ENCODE peak calls at places on chromosome 7, in nine cellular contexts. E is transverse colon, O is SK-N-SH, I is sigmoid colon, B is tibial nerve, N is HepG2, Q is A549, C is ovary, A is upper lobe of left lung. U is an unnamed sample.
A peak's percentile ranks its signal among the peaks of the same experiment; 100 is the strongest.

GRCh38 chr7:18040196-18040595 is 12.6 kb upstream of the PRPS1L1 start:
- DNase-seq in E (no peak), O (no peak), I (no peak), B (no peak), N (no peak), Q (no peak), C (no peak), A (no peak), U (no peak)

GRCh38 chr7:47651355-47652317 is 69.7 kb upstream of the TNS3 start:
- DNase-seq in E (no peak), O (no peak), I (no peak), B (no peak), N (no peak), Q (peak; percentile 97), C (no peak), A (no peak), U (no peak)

GRCh38 chr7:103113164-103113563 is 35.7 kb downstream of the NAPEPLD start:
- DNase-seq in E (no peak), O (no peak), I (no peak), B (no peak), N (no peak), Q (peak; percentile 27), C (no peak), A (no peak), U (no peak)

GRCh38 chr7:21355406-21355874 is 72.4 kb upstream of the SP4 start:
- DNase-seq in E (peak; percentile 33), O (no peak), I (no peak), B (no peak), N (no peak), Q (no peak), C (no peak), A (no peak), U (no peak)

GRCh38 chr7:30207376-30207775 is 72.6 kb downstream of the MTURN start:
- DNase-seq in E (no peak), O (no peak), I (no peak), B (no peak), N (no peak), Q (no peak), C (no peak), A (no peak), U (no peak)

GRCh38 chr7:75962607-75963382 is 31.6 kb downstream of the TMEM120A start:
- DNase-seq in E (no peak), O (peak; percentile 68), I (no peak), B (no peak), N (peak; percentile 79), Q (no peak), C (peak; percentile 77), A (no peak), U (no peak)

GRCh38 chr7:30778246-30779025 is 7.2 kb downstream of the MINDY4 start:
- DNase-seq in E (no peak), O (no peak), I (no peak), B (no peak), N (no peak), Q (no peak), C (no peak), A (no peak), U (no peak)

GRCh38 chr7:4764402-4765007 is 10.9 kb upstream of the AP5Z1 start:
- DNase-seq in E (no peak), O (no peak), I (peak; percentile 80), B (no peak), N (no peak), Q (no peak), C (no peak), A (no peak), U (no peak)

GRCh38 chr7:101465576-101466196 is 103.0 kb downstream of the COL26A1 start:
- DNase-seq in E (no peak), O (no peak), I (peak; percentile 37), B (no peak), N (no peak), Q (no peak), C (no peak), A (no peak), U (no peak)

GRCh38 chr7:52668435-52668834 is 367.0 kb upstream of the POM121L12 start:
- DNase-seq in E (no peak), O (peak; percentile 10), I (no peak), B (no peak), N (no peak), Q (no peak), C (no peak), A (no peak), U (no peak)

GRCh38 chr7:140605337-140605736 is 35.3 kb downstream of the DENND2A start:
- DNase-seq in E (no peak), O (no peak), I (no peak), B (no peak), N (no peak), Q (peak; percentile 33), C (no peak), A (no peak), U (no peak)

GRCh38 chr7:94212160-94212559 is 182.5 kb upstream of the COL1A2 start:
- DNase-seq in E (no peak), O (no peak), I (no peak), B (no peak), N (no peak), Q (no peak), C (no peak), A (no peak), U (no peak)

GRCh38 chr7:69814421-69814962 is 216.2 kb downstream of the AUTS2 start:
- DNase-seq in E (no peak), O (no peak), I (peak; percentile 68), B (no peak), N (no peak), Q (no peak), C (no peak), A (no peak), U (no peak)

GRCh38 chr7:111199643-111200042 is 108.7 kb downstream of the LRRN3 start:
- DNase-seq in E (no peak), O (no peak), I (no peak), B (no peak), N (no peak), Q (no peak), C (no peak), A (no peak), U (no peak)

GRCh38 chr7:43895847-43896415 is 10.5 kb downstream of the URGCP start:
- DNase-seq in E (no peak), O (no peak), I (no peak), B (no peak), N (no peak), Q (no peak), C (no peak), A (no peak), U (no peak)

GRCh38 chr7:103951311-103951710 is 38.1 kb downstream of the RELN start:
- DNase-seq in E (no peak), O (no peak), I (no peak), B (no peak), N (no peak), Q (no peak), C (no peak), A (no peak), U (no peak)

DNA sequence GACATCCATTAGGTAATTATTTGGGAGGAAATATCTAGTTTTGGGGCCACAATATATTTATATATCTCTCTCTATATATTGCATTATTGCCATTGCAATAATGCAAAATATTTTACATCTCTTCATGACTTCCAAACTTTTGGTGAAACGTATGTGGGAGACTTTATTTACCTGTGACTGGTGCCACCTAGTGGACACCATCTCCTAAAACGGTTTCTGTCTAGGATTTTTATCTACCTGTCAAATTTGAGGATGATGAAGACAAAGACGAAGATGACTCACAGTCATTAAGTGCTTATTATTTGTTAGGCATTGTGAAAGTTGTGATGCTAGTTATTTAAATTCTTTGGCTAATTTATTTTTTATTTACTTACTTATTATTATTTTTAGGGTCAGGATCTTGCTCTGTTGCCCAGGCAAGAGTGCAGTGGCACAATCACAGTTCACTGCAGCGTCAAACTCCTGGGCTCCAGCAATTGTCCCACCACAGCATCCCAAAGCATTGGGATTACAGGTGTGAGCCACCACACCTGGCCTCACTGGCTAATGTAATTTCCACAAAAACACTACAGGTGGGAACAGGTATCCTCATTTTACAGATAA is 18.7 kb upstream of the CBLL1 start:
- DNase-seq in E (peak; percentile 39), O (peak; percentile 71), I (no peak), B (peak; percentile 73), N (peak; percentile 52), Q (peak; percentile 60), C (peak; percentile 47), A (peak; percentile 31), U (peak; percentile 53)
- TF ChIP-seq EP300 in E (no peak), O (no peak), I (no peak), B (no peak), N (no peak), Q (no peak), C (no peak), A (no peak), U (no peak)

GRCh38 chr7:148719753-148720152 is 21.1 kb downstream of the CUL1 start:
- DNase-seq in E (no peak), O (no peak), I (no peak), B (no peak), N (no peak), Q (no peak), C (no peak), A (no peak), U (no peak)
- H3K4me1 ChIP-seq in E (peaks cover 53% of the 10 kb centered on the region), O (peaks cover 16% of the 10 kb centered on the region), I (peaks cover 93% of the 10 kb centered on the region), B (peaks cover 29% of the 10 kb centered on the region), N (peaks cover 60% of the 10 kb centered on the region), Q (peaks cover 13% of the 10 kb centered on the region), C (peaks cover 23% of the 10 kb centered on the region), A (peaks cover 29% of the 10 kb centered on the region), U (peaks cover 85% of the 10 kb centered on the region)

DNA sequence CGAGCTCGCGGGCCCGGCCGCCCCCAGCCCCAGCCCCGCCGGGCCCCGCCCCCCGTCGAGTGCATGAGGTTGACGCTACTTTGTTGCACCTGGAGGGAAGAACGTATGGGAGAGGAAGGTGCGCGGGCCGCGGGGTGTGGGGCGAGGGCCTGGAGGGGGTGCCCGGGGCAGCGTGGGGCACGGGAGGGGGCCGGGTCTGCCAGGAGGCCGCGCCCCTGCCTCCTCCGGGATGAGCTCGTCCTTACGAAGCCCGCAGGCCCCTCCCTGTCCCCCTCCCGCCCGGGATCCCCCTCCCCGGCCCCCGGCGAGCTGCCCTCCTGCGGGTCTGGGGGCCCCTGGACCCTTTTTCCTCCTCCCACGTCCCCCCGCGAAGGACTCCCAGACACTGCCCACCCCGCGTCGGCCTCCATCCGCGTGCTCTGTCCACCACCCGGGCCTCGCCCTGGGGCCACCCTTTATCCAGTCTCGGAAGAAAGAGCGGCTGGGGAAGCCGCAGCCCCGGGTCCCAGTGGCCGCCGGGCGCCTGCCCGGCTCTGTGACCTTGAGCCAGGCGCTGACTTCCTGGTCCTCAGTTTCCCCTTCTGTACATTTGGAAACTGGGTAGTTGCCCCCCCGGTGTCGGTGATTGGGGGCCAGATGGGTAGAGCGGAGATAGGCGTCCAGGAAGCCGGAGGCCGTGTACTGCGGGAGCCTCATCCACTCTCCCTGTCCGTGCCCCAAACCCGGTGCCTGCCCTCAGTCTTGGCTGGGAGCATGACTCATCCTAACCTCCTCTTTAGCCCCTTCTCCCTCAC is 521 bp downstream of the LIMK1 start:
- DNase-seq in E (peak; percentile 41), O (peak; percentile 91), I (peak; percentile 81), B (no peak), N (no peak), Q (peak; percentile 58), C (peak; percentile 54), A (no peak), U (peak; percentile 41)
- TF ChIP-seq EP300 in E (no peak), O (no peak), I (no peak), B (no peak), N (no peak), Q (no peak), C (no peak), A (no peak), U (no peak)

DNA sequence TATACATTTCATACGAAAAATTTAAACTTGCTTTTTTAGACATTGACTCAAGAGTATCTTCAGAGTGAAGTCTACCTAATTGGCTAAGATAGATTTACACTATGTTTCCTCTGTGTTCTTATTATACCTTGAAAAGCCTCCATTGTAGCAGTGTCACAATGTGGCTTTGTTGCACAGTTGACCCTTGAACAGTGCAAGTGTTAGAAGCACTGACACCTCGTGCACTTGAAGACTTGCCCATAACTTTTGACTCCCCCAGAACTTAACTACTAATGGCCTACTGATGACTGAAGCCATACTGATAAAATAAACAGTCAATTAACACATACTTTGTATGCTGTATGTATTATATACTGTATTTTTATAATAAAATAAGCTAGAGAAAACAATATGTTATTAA is 84.3 kb downstream of the CPED1 start:
- DNase-seq in E (no peak), O (no peak), I (no peak), B (no peak), N (peak; percentile 12), Q (no peak), C (no peak), A (no peak), U (no peak)
- H3K4me1 ChIP-seq in E (peaks cover 4% of the 10 kb centered on the region), O (peaks cover 3% of the 10 kb centered on the region), I (peaks cover 19% of the 10 kb centered on the region), B (no peaks in the 10 kb centered on the region), N (peaks cover 22% of the 10 kb centered on the region), Q (no peaks in the 10 kb centered on the region), C (no peaks in the 10 kb centered on the region), A (no peaks in the 10 kb centered on the region), U (peaks cover 4% of the 10 kb centered on the region)

U was measured in stomach.